ENCODE peak calls at places on chromosomes 6 and 20, in five cellular contexts. One of them, this sample, is unnamed.

GRCh38 chr6:331622-332521 is 39.6 kb downstream of the DUSP22 start:
- DNase-seq in RWPE1: no peak
- DNase-seq in bronchial epithelial cell: no peak
- DNase-seq in gastrocnemius medialis: no peak
- DNase-seq in AG09319: no peak
- DNase-seq in this sample: no peak

GRCh38 chr6:138250513-138251247 is 32.4 kb upstream of the PBOV1 start:
- DNase-seq in RWPE1: peak
- DNase-seq in bronchial epithelial cell: peak
- DNase-seq in AG09319: peak
- DNase-seq in gastrocnemius medialis: no peak
- DNase-seq in this sample: no peak

GRCh38 chr20:29741894-29742698 is 1515.4 kb upstream of the DEFB115 start:
- DNase-seq in AG09319: no peak
- DNase-seq in gastrocnemius medialis: no peak
- DNase-seq in RWPE1: no peak
- DNase-seq in bronchial epithelial cell: no peak
- DNase-seq in this sample: no peak

GRCh38 chr20:23661002-23661429 is 23.3 kb upstream of the CST3 start:
- DNase-seq in gastrocnemius medialis: no peak
- DNase-seq in bronchial epithelial cell: no peak
- DNase-seq in RWPE1: no peak
- DNase-seq in AG09319: no peak
- DNase-seq in this sample: no peak

GRCh38 chr20:14264869-14265268 is 72.5 kb downstream of the FLRT3 start:
- DNase-seq in RWPE1: peak
- DNase-seq in AG09319: peak
- DNase-seq in gastrocnemius medialis: no peak
- DNase-seq in bronchial epithelial cell: peak
- DNase-seq in this sample: no peak

GRCh38 chr20:41135187-41135887 is 2.0 kb upstream of the PLCG1 start:
- DNase-seq in gastrocnemius medialis: no peak
- DNase-seq in bronchial epithelial cell: peak
- DNase-seq in AG09319: no peak
- DNase-seq in RWPE1: peak
- DNase-seq in this sample: no peak

GRCh38 chr6:161300823-161301222 is 27.0 kb upstream of the AGPAT4 start:
- DNase-seq in gastrocnemius medialis: no peak
- DNase-seq in AG09319: no peak
- DNase-seq in RWPE1: no peak
- DNase-seq in bronchial epithelial cell: no peak
- DNase-seq in this sample: no peak

GRCh38 chr20:55232647-55233046 is 757.3 kb downstream of the DOK5 start:
- DNase-seq in RWPE1: no peak
- DNase-seq in AG09319: no peak
- DNase-seq in gastrocnemius medialis: no peak
- DNase-seq in bronchial epithelial cell: peak
- DNase-seq in this sample: no peak

GRCh38 chr6:42781546-42781810 is 374 bp upstream of the BICRAL start:
- DNase-seq in RWPE1: no peak
- DNase-seq in AG09319: no peak
- DNase-seq in gastrocnemius medialis: no peak
- DNase-seq in bronchial epithelial cell: no peak
- DNase-seq in this sample: no peak

GRCh38 chr6:100678027-100678426 is 203.1 kb downstream of the ASCC3 start:
- DNase-seq in gastrocnemius medialis: no peak
- DNase-seq in RWPE1: no peak
- DNase-seq in bronchial epithelial cell: no peak
- DNase-seq in AG09319: no peak
- DNase-seq in this sample: no peak
- TF ChIP-seq CTCF in gastrocnemius medialis: no peak
- TF ChIP-seq CTCF in RWPE1: no peak
- TF ChIP-seq CTCF in bronchial epithelial cell: no peak
- TF ChIP-seq CTCF in AG09319: no peak
- TF ChIP-seq CTCF in this sample: peak

GRCh38 chr20:63947638-63948456 is 8.4 kb downstream of the UCKL1 start:
- DNase-seq in gastrocnemius medialis: no peak
- DNase-seq in RWPE1: no peak
- DNase-seq in AG09319: no peak
- DNase-seq in bronchial epithelial cell: no peak
- DNase-seq in this sample: no peak
- TF ChIP-seq CTCF in gastrocnemius medialis: no peak
- TF ChIP-seq CTCF in RWPE1: no peak
- TF ChIP-seq CTCF in AG09319: no peak
- TF ChIP-seq CTCF in bronchial epithelial cell: no peak
- TF ChIP-seq CTCF in this sample: no peak

GRCh38 chr20:35079472-35080347 is 12.9 kb downstream of the TRPC4AP start:
- DNase-seq in bronchial epithelial cell: no peak
- DNase-seq in AG09319: no peak
- DNase-seq in RWPE1: no peak
- DNase-seq in gastrocnemius medialis: no peak
- DNase-seq in this sample: no peak

GRCh38 chr20:35087355-35087754 is 5.3 kb downstream of the TRPC4AP start:
- DNase-seq in bronchial epithelial cell: no peak
- DNase-seq in AG09319: no peak
- DNase-seq in RWPE1: no peak
- DNase-seq in gastrocnemius medialis: no peak
- DNase-seq in this sample: no peak

GRCh38 chr20:35088231-35088794 is 4.3 kb downstream of the TRPC4AP start:
- DNase-seq in gastrocnemius medialis: no peak
- DNase-seq in RWPE1: no peak
- DNase-seq in AG09319: no peak
- DNase-seq in bronchial epithelial cell: peak
- DNase-seq in this sample: no peak

GRCh38 chr20:35085477-35086225 is 7.0 kb downstream of the TRPC4AP start:
- DNase-seq in bronchial epithelial cell: no peak
- DNase-seq in RWPE1: no peak
- DNase-seq in gastrocnemius medialis: no peak
- DNase-seq in AG09319: no peak
- DNase-seq in this sample: no peak

DNA sequence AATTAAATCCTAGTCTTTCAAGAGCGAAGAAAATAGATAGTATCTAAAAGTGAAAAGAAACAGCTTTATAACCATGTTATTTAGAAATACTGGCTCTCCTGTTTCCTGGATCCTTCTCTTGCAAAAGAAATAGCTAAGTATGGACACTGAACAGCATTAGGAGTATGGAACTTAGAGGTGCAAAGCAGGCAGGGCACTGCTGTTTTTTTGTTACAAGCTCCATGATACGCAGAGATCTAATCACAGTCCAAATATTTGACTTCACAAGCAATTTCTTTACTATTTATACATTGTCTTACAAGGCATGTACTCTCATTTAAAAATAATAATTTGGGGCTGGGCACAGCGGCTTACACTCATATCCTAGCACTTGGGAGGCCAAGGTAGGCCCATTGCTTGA is 7.6 kb downstream of the TRPC4AP start:
- DNase-seq in bronchial epithelial cell: no peak
- DNase-seq in AG09319: no peak
- DNase-seq in RWPE1: no peak
- DNase-seq in gastrocnemius medialis: no peak
- DNase-seq in this sample: no peak
- TF ChIP-seq CTCF in bronchial epithelial cell: no peak
- TF ChIP-seq CTCF in AG09319: no peak
- TF ChIP-seq CTCF in RWPE1: no peak
- TF ChIP-seq CTCF in gastrocnemius medialis: no peak
- TF ChIP-seq CTCF in this sample: no peak

GRCh38 chr20:21490105-21490504 is 23.8 kb downstream of the NKX2-2 start:
- DNase-seq in gastrocnemius medialis: no peak
- DNase-seq in RWPE1: no peak
- DNase-seq in AG09319: no peak
- DNase-seq in bronchial epithelial cell: no peak
- DNase-seq in this sample: no peak
- TF ChIP-seq CTCF in gastrocnemius medialis: no peak
- TF ChIP-seq CTCF in RWPE1: no peak
- TF ChIP-seq CTCF in AG09319: peak
- TF ChIP-seq CTCF in bronchial epithelial cell: no peak
- TF ChIP-seq CTCF in this sample: peak

DNA sequence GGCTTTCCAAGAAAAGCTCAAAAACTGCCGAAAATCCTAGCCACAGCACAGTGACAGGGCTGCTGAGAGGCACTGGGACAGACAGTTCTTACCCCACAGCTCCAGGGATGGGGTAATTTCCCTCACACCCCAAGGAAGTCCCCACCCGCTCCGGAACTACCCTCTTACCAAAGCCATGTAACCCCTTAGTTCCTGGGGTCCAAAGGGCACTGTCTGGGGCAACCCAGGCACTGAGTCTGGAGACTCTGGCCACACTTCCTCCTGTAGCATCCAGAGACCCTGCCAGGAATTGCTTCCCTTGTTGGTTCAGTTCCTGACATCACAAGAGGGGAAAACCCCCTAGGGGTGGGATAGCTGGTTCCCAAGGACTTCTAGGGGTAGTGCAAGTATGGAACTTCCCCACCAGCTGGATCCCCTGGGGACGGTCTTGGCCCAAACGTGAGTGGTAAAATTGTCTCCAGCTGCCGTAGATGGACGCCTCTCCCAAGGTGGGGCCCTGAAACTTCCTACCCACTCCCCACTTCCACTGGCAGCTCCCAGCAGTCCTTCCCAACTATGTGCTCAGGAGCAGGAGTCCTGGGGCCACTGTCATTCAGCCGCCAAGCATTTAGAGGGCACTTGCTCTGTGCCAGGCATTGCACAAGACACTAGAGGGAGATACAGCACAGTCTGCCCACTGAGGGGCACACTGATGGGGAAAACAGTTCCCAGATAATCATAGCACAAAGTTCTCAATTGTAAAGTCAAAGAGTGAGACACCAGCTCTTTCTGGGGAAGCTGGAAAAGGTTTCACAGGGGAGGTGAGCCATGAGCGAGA is 17.3 kb upstream of the HCK start:
- DNase-seq in gastrocnemius medialis: no peak
- DNase-seq in RWPE1: no peak
- DNase-seq in AG09319: no peak
- DNase-seq in bronchial epithelial cell: no peak
- DNase-seq in this sample: no peak
- TF ChIP-seq CTCF in gastrocnemius medialis: no peak
- TF ChIP-seq CTCF in RWPE1: no peak
- TF ChIP-seq CTCF in AG09319: peak
- TF ChIP-seq CTCF in bronchial epithelial cell: peak
- TF ChIP-seq CTCF in this sample: peak

GRCh38 chr6:143018955-143019354 is 41.7 kb upstream of the AIG1 start:
- DNase-seq in AG09319: no peak
- DNase-seq in bronchial epithelial cell: no peak
- DNase-seq in gastrocnemius medialis: no peak
- DNase-seq in RWPE1: no peak
- DNase-seq in this sample: no peak

GRCh38 chr6:143014764-143015163 is 45.9 kb upstream of the AIG1 start:
- DNase-seq in AG09319: no peak
- DNase-seq in bronchial epithelial cell: no peak
- DNase-seq in RWPE1: no peak
- DNase-seq in gastrocnemius medialis: no peak
- DNase-seq in this sample: no peak

DNA sequence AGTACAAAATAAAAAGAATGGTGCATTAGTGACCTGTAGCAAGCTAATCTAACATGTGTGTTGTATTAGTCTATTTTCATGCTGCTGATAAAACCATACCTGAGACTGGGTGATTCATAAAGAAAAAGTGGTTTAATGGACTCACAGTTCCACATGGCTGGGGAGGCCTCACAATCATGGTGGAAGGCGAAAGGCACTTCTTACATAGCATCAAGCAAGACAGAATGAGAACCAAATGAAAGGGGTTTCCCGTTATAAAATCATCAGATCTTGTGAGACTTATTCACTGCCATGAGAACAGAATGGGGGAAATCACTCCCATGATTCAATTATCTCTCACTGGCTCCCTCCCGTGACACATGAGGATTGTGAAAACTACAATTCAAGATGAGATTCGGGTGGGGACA is 45.4 kb upstream of the AIG1 start:
- DNase-seq in bronchial epithelial cell: no peak
- DNase-seq in AG09319: no peak
- DNase-seq in RWPE1: no peak
- DNase-seq in gastrocnemius medialis: no peak
- DNase-seq in this sample: no peak
- TF ChIP-seq CTCF in bronchial epithelial cell: no peak
- TF ChIP-seq CTCF in AG09319: no peak
- TF ChIP-seq CTCF in RWPE1: no peak
- TF ChIP-seq CTCF in gastrocnemius medialis: no peak
- TF ChIP-seq CTCF in this sample: no peak

GRCh38 chr6:34858681-34859080 is 29.2 kb downstream of the TAF11 start:
- DNase-seq in gastrocnemius medialis: no peak
- DNase-seq in AG09319: no peak
- DNase-seq in bronchial epithelial cell: no peak
- DNase-seq in RWPE1: no peak
- DNase-seq in this sample: no peak
- TF ChIP-seq CTCF in gastrocnemius medialis: no peak
- TF ChIP-seq CTCF in AG09319: no peak
- TF ChIP-seq CTCF in bronchial epithelial cell: no peak
- TF ChIP-seq CTCF in RWPE1: no peak
- TF ChIP-seq CTCF in this sample: peak

DNA sequence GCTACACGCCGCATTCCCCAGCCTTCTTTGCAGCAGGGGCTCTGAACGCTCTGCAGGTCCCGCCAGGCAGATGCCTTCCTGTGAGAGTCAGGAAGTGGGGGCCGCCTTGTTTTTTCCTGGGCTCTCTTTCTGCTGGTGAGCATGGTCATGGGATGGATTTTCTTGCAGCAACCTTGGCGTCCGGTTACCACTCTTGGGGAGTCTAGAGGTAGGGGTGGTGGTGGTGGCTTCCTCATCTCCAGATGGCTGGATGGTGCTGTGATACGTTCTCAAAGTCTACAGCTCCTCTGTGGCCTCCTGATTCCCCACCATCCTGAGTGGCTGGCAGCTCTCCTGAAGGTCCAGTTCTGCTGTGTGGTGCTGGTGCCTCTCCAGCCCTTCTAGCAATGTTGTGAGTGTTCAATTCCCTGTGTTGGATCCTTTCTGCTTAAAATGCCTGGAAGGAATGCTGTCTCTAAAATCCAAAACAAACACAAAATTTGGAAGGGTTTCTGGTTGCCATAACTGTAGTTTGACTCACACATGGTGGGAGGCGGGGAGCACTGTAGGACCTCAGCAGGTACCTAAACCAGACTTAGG is 111.9 kb downstream of the CEBPB start:
- DNase-seq in AG09319: no peak
- DNase-seq in RWPE1: no peak
- DNase-seq in bronchial epithelial cell: no peak
- DNase-seq in gastrocnemius medialis: no peak
- DNase-seq in this sample: peak
- TF ChIP-seq CTCF in AG09319: no peak
- TF ChIP-seq CTCF in RWPE1: no peak
- TF ChIP-seq CTCF in bronchial epithelial cell: no peak
- TF ChIP-seq CTCF in gastrocnemius medialis: no peak
- TF ChIP-seq CTCF in this sample: no peak

This sample was measured in chondrocyte.